ENCODE peak calls at places on chromosomes 6 and 20, in seven cellular contexts. V, P, C, G, O, A and S are unnamed samples.
A peak's percentile ranks its signal among the peaks of the same experiment; 100 is the strongest.

GRCh38 chr20:52175840-52176239 is 15.7 kb downstream of the ZFP64 start:
- DNase-seq in V (no peak), P (no peak), C (no peak), G (no peak), O (no peak), A (no peak), S (no peak)

GRCh38 chr6:46979206-46979605 is 57.5 kb upstream of the ADGRF5 start:
- DNase-seq in V (no peak), P (no peak), C (no peak), G (no peak), O (no peak), A (no peak), S (no peak)

GRCh38 chr20:18313410-18313809 is 25.1 kb downstream of the ZNF133 start:
- DNase-seq in V (no peak), P (no peak), C (no peak), G (no peak), O (no peak), A (no peak), S (no peak)

GRCh38 chr6:111552999-111553398 is 52.7 kb downstream of the TRAF3IP2 start:
- DNase-seq in V (no peak), P (no peak), C (no peak), G (no peak), O (no peak), A (no peak), S (no peak)

GRCh38 chr20:16947346-16947943 is 199.3 kb downstream of the OTOR start:
- DNase-seq in V (no peak), P (no peak), C (no peak), G (no peak), O (no peak), A (no peak), S (no peak)

GRCh38 chr6:6728169-6728941 is 139.8 kb downstream of the LY86 start:
- DNase-seq in V (no peak), P (no peak), C (no peak), G (no peak), O (no peak), A (no peak), S (no peak)

GRCh38 chr20:588932-589672 is 21.0 kb downstream of the TCF15 start:
- DNase-seq in V (no peak), P (no peak), C (no peak), G (no peak), O (no peak), A (no peak), S (no peak)

GRCh38 chr6:39347906-39348585 is 25.5 kb upstream of the KCNK16 start:
- DNase-seq in V (peak; percentile 51), P (no peak), C (peak; percentile 51), G (peak; percentile 42), O (peak; percentile 31), A (peak; percentile 69), S (no peak)

GRCh38 chr6:41442800-41443501 is 103.2 kb upstream of the FOXP4 start:
- DNase-seq in V (no peak), P (no peak), C (no peak), G (no peak), O (no peak), A (peak; percentile 40), S (no peak)

GRCh38 chr6:3732345-3733141 is 19.0 kb downstream of the PXDC1 start:
- DNase-seq in V (no peak), P (peak; percentile 63), C (peak; percentile 64), G (peak; percentile 56), O (peak; percentile 38), A (peak; percentile 68), S (no peak)

GRCh38 chr20:14612389-14612788 is 275.0 kb upstream of the FLRT3 start:
- DNase-seq in V (no peak), P (no peak), C (no peak), G (peak; percentile 15), O (no peak), A (no peak), S (no peak)

GRCh38 chr6:34560366-34561226 is 4.5 kb upstream of the SPDEF start:
- DNase-seq in V (no peak), P (no peak), C (no peak), G (peak; percentile 12), O (no peak), A (no peak), S (peak; percentile 10)

GRCh38 chr6:156974897-156975296 is 197.7 kb downstream of the ARID1B start:
- DNase-seq in V (no peak), P (no peak), C (no peak), G (no peak), O (no peak), A (no peak), S (no peak)

GRCh38 chr6:135002229-135002844 is 52.3 kb downstream of the HBS1L start:
- DNase-seq in V (no peak), P (no peak), C (no peak), G (peak; percentile 38), O (no peak), A (no peak), S (no peak)

GRCh38 chr6:149140137-149140909 is 177.2 kb upstream of the TAB2 start:
- DNase-seq in V (no peak), P (no peak), C (peak; percentile 48), G (no peak), O (peak; percentile 62), A (peak; percentile 64), S (no peak)

GRCh38 chr6:9482030-9482731 is 932.7 kb downstream of the TFAP2A start:
- DNase-seq in V (peak; percentile 74), P (peak; percentile 84), C (no peak), G (peak; percentile 77), O (no peak), A (no peak), S (peak; percentile 93)

GRCh38 chr6:84979541-84979940 is 215.1 kb upstream of the TBX18 start:
- DNase-seq in V (no peak), P (no peak), C (no peak), G (no peak), O (no peak), A (no peak), S (no peak)

GRCh38 chr6:105606871-105607421 is 204.1 kb upstream of the PREP start:
- DNase-seq in V (no peak), P (no peak), C (no peak), G (no peak), O (no peak), A (no peak), S (no peak)

GRCh38 chr6:112877134-112878100 is 530.3 kb downstream of the RFPL4B start:
- DNase-seq in V (no peak), P (peak; percentile 89), C (no peak), G (peak; percentile 69), O (no peak), A (no peak), S (peak; percentile 67)

GRCh38 chr6:150680510-150680909 is 80.8 kb downstream of the PLEKHG1 start:
- DNase-seq in V (no peak), P (no peak), C (no peak), G (no peak), O (no peak), A (no peak), S (no peak)

GRCh38 chr6:164252952-164253351 is 838.4 kb downstream of the QKI start:
- DNase-seq in V (no peak), P (no peak), C (no peak), G (no peak), O (no peak), A (no peak), S (no peak)

GRCh38 chr6:704037-704436 is 11.1 kb upstream of the EXOC2 start:
- DNase-seq in V (no peak), P (no peak), C (no peak), G (no peak), O (no peak), A (no peak), S (no peak)

GRCh38 chr6:97059473-97059872 is 134.9 kb downstream of the KLHL32 start:
- DNase-seq in V (no peak), P (peak; percentile 14), C (no peak), G (peak; percentile 59), O (no peak), A (no peak), S (no peak)

GRCh38 chr6:142088858-142089216 is 43.9 kb upstream of the GJE1 start:
- DNase-seq in V (no peak), P (no peak), C (no peak), G (peak; percentile 64), O (no peak), A (no peak), S (no peak)

GRCh38 chr6:161613711-161614110 is 339.9 kb upstream of the AGPAT4 start:
- DNase-seq in V (no peak), P (no peak), C (no peak), G (no peak), O (no peak), A (no peak), S (no peak)

GRCh38 chr20:62123450-62124118 is 1.3 kb downstream of the LSM14B start:
- DNase-seq in V (no peak), P (no peak), C (no peak), G (no peak), O (no peak), A (no peak), S (no peak)

GRCh38 chr20:46545077-46545826 is 5.2 kb downstream of the OCSTAMP start:
- DNase-seq in V (no peak), P (peak; percentile 14), C (no peak), G (no peak), O (peak; percentile 41), A (peak; percentile 47), S (no peak)

GRCh38 chr6:20946037-20946436 is 411.8 kb downstream of the CDKAL1 start:
- DNase-seq in V (no peak), P (no peak), C (no peak), G (peak; percentile 7), O (no peak), A (no peak), S (no peak)

GRCh38 chr6:105921781-105922180 is 164.4 kb upstream of the PRDM1 start:
- DNase-seq in V (no peak), P (no peak), C (no peak), G (no peak), O (no peak), A (no peak), S (no peak)

GRCh38 chr6:137013738-137014602 is 30.8 kb downstream of the IL20RA start:
- DNase-seq in V (peak; percentile 15), P (peak; percentile 46), C (no peak), G (peak; percentile 31), O (no peak), A (no peak), S (peak; percentile 9)

GRCh38 chr20:57056651-57057050 is 209.8 kb downstream of the BMP7 start:
- DNase-seq in V (no peak), P (no peak), C (no peak), G (no peak), O (no peak), A (no peak), S (no peak)

GRCh38 chr20:59082981-59083380 is 40.4 kb upstream of the PRELID3B start:
- DNase-seq in V (no peak), P (peak; percentile 21), C (no peak), G (peak; percentile 2), O (no peak), A (no peak), S (peak; percentile 2)

GRCh38 chr6:30727920-30728605 is 7.9 kb downstream of the TUBB start:
- DNase-seq in V (no peak), P (no peak), C (no peak), G (peak; percentile 28), O (no peak), A (no peak), S (no peak)

GRCh38 chr6:63923139-63923739 is 287.6 kb downstream of the PHF3 start:
- DNase-seq in V (no peak), P (no peak), C (no peak), G (peak; percentile 39), O (no peak), A (no peak), S (peak; percentile 12)